ENCODE peak calls at places on chromosomes 2 and 18, in nine cellular contexts. W is pancreas, T is T-helper 9 cell, B is memory B cell, J is spleen, P is NCI-H774, S is HS-27A, Z is GM10248, R is AG09319. X is an unnamed sample.

GRCh38 chr2:11029136-11029535 is 117.4 kb downstream of the KCNF1 start:
- DNase-seq in T (no peak), W (no peak), J (no peak), S (no peak), P (no peak), B (no peak), Z (no peak), R (no peak), X (no peak)

GRCh38 chr18:13165636-13166423 is 52.7 kb upstream of the LDLRAD4 start:
- DNase-seq in B (no peak), J (no peak), T (no peak), P (no peak), S (no peak), R (no peak), Z (no peak), W (no peak), X (no peak)

GRCh38 chr2:103435010-103435409 is 673.2 kb downstream of the TMEM182 start:
- DNase-seq in W (no peak), B (no peak), S (no peak), J (no peak), R (no peak), Z (no peak), P (no peak), T (no peak), X (no peak)

GRCh38 chr2:191566347-191566746 is 111.6 kb upstream of the NABP1 start:
- DNase-seq in S (no peak), J (no peak), T (peak; percentile 66), R (no peak), W (peak; percentile 45), Z (peak; percentile 55), B (peak; percentile 62), P (peak; percentile 44), X (peak; percentile 62)

GRCh38 chr2:135494503-135494902 is 36.5 kb downstream of the ZRANB3 start:
- DNase-seq in B (no peak), J (no peak), P (no peak), S (no peak), R (no peak), Z (no peak), T (no peak), W (no peak), X (no peak)

GRCh38 chr2:6011871-6012380 is 319.7 kb downstream of the SOX11 start:
- DNase-seq in W (no peak), B (no peak), J (no peak), Z (no peak), S (no peak), T (no peak), R (no peak), P (no peak), X (no peak)

GRCh38 chr2:25280066-25280687 is 61.5 kb downstream of the DNMT3A start:
- DNase-seq in B (no peak), Z (no peak), W (no peak), P (no peak), R (no peak), J (no peak), T (no peak), S (no peak), X (no peak)

GRCh38 chr18:2654828-2655152 is 736 bp upstream of the SMCHD1 start:
- DNase-seq in B (peak; percentile 87), J (no peak), S (no peak), Z (no peak), T (peak; percentile 82), R (no peak), W (no peak), P (no peak), X (no peak)

GRCh38 chr2:145822892-145823534 is 1303.1 kb upstream of the ZEB2 start:
- DNase-seq in J (no peak), B (no peak), Z (no peak), R (no peak), T (no peak), P (no peak), S (no peak), W (no peak), X (no peak)

GRCh38 chr2:232459419-232460035 is 3.6 kb downstream of the ALPI start:
- DNase-seq in T (no peak), B (no peak), R (no peak), S (no peak), P (no peak), J (peak; percentile 53), Z (no peak), W (no peak), X (no peak)

GRCh38 chr2:240567137-240567871 is 980 bp upstream of the RNPEPL1 start:
- DNase-seq in S (no peak), J (peak; percentile 86), W (peak; percentile 51), R (no peak), B (no peak), T (peak; percentile 45), P (no peak), Z (no peak), X (no peak)

GRCh38 chr2:148701877-148702276 is 57.3 kb downstream of the EPC2 start:
- DNase-seq in W (no peak), P (no peak), T (no peak), S (no peak), Z (no peak), R (no peak), B (no peak), J (no peak), X (no peak)

GRCh38 chr18:35289293-35290069 is 548 bp downstream of the ZSCAN30 start:
- DNase-seq in R (no peak), J (no peak), T (no peak), W (no peak), Z (peak; percentile 27), S (no peak), P (peak; percentile 23), B (no peak), X (peak; percentile 3)

GRCh38 chr2:66575625-66576371 is 140.9 kb downstream of the MEIS1 start:
- DNase-seq in J (peak; percentile 76), R (no peak), T (no peak), P (no peak), Z (peak; percentile 24), S (no peak), W (peak; percentile 72), B (no peak), X (no peak)

GRCh38 chr18:74234326-74235171 is 57.2 kb downstream of the CYB5A start:
- DNase-seq in T (no peak), Z (no peak), W (no peak), B (no peak), J (no peak), S (no peak), R (no peak), P (no peak), X (peak; percentile 51)

GRCh38 chr2:67514515-67514914 is 117.4 kb downstream of the ETAA1 start:
- DNase-seq in W (no peak), S (no peak), B (no peak), P (no peak), J (no peak), R (no peak), T (no peak), Z (no peak), X (peak; percentile 6)

GRCh38 chr18:47035156-47035671 is at the start of gene ELOA2:
- DNase-seq in S (no peak), Z (no peak), J (peak; percentile 67), P (no peak), W (no peak), B (no peak), T (no peak), R (no peak), X (no peak)

GRCh38 chr18:7413906-7414305 is 153.2 kb upstream of the PTPRM start:
- DNase-seq in S (no peak), B (no peak), R (no peak), W (no peak), P (no peak), Z (no peak), T (no peak), J (no peak), X (no peak)

GRCh38 chr2:16709769-16710168 is 44.1 kb upstream of the CYRIA start:
- DNase-seq in T (no peak), P (no peak), W (no peak), B (no peak), J (no peak), R (no peak), Z (no peak), S (no peak), X (no peak)

GRCh38 chr18:68397241-68398035 is 317.5 kb downstream of the TMX3 start:
- DNase-seq in J (no peak), S (no peak), B (no peak), R (no peak), T (no peak), W (no peak), Z (no peak), P (no peak), X (no peak)

GRCh38 chr2:10497797-10498251 is 49.7 kb upstream of the ODC1 start:
- DNase-seq in J (peak; percentile 62), R (peak; percentile 12), B (no peak), W (peak; percentile 66), S (peak; percentile 81), T (peak; percentile 55), Z (no peak), P (peak; percentile 49), X (peak; percentile 51)